ENCODE peak calls at places on chromosomes 11 and 22, in ten cellular contexts. P is A549, I is breast epithelium, A is IMR-90, E is ovary, O is uterus, U is tibial nerve, J is HepG2, L is lower leg skin, H is testis. S is an unnamed sample.

GRCh38 chr11:45485070-45485716 is 180.2 kb downstream of the CHST1 start:
- DNase-seq in J (peak; percentile 7), O (no peak), L (no peak), H (no peak), P (no peak), E (no peak), U (no peak), I (no peak), A (no peak), S (no peak)

GRCh38 chr22:17537155-17537554 is 26.1 kb upstream of the SLC25A18 start:
- DNase-seq in U (no peak), P (no peak), J (no peak), O (no peak), L (no peak), I (no peak), H (no peak), A (no peak), E (no peak), S (no peak)

GRCh38 chr11:2300290-2300935 is 1.3 kb downstream of the C11orf21 start:
- DNase-seq in A (no peak), I (peak; percentile 16), E (no peak), L (peak; percentile 13), H (peak; percentile 12), O (no peak), P (no peak), J (no peak), U (no peak), S (peak; percentile 32)

GRCh38 chr11:74470526-74470925 is 3.2 kb upstream of the KCNE3 start:
- DNase-seq in J (no peak), E (peak; percentile 37), I (no peak), L (no peak), H (no peak), U (no peak), O (no peak), P (no peak), A (no peak), S (no peak)

GRCh38 chr11:13297917-13298356 is 20.3 kb downstream of the BMAL1 start:
- DNase-seq in J (peak; percentile 30), I (no peak), A (no peak), E (no peak), L (no peak), H (no peak), P (no peak), U (no peak), O (no peak), S (no peak)

GRCh38 chr11:73034777-73035176 is 107.3 kb downstream of the FCHSD2 start:
- DNase-seq in P (no peak), L (no peak), A (no peak), J (no peak), U (no peak), I (no peak), O (no peak), H (no peak), E (no peak), S (no peak)

GRCh38 chr22:45127866-45128265 is 35.9 kb upstream of the NUP50 start:
- DNase-seq in I (no peak), J (no peak), U (no peak), H (no peak), P (no peak), O (no peak), E (no peak), L (no peak), A (peak; percentile 75), S (no peak)

GRCh38 chr11:128814856-128815705 is 52.0 kb downstream of the KCNJ1 start:
- DNase-seq in A (peak; percentile 86), U (peak; percentile 51), L (peak; percentile 51), E (peak; percentile 34), O (peak; percentile 68), J (no peak), I (peak; percentile 63), P (no peak), H (peak; percentile 53), S (no peak)

GRCh38 chr11:61153593-61154090 is 7.6 kb downstream of the VPS37C start:
- DNase-seq in H (no peak), L (no peak), A (no peak), O (no peak), P (no peak), J (no peak), E (no peak), I (no peak), U (no peak), S (no peak)

GRCh38 chr11:73406131-73406530 is 29.9 kb downstream of the RELT start:
- DNase-seq in I (no peak), L (no peak), A (no peak), J (no peak), U (no peak), H (no peak), P (no peak), O (no peak), E (no peak), S (no peak)

GRCh38 chr11:106601637-106602297 is 416.5 kb downstream of the GUCY1A2 start:
- DNase-seq in O (no peak), U (no peak), E (no peak), I (no peak), A (no peak), J (no peak), P (no peak), H (no peak), L (no peak), S (no peak)

GRCh38 chr11:14904745-14905103 is 12.7 kb upstream of the CYP2R1 start:
- DNase-seq in A (peak; percentile 25), J (no peak), H (peak; percentile 90), U (peak; percentile 57), O (peak; percentile 42), I (no peak), E (peak; percentile 75), L (peak; percentile 67), P (peak; percentile 64), S (peak; percentile 88)

GRCh38 chr22:36940676-36941075 is 27.2 kb downstream of the CSF2RB start:
- DNase-seq in A (no peak), O (no peak), I (no peak), H (no peak), U (no peak), E (no peak), L (no peak), P (no peak), J (no peak), S (peak; percentile 28)
- TF ChIP-seq POLR2A in A (no peak), O (no peak), I (no peak), H (no peak), U (no peak), E (no peak), L (no peak), P (no peak), J (no peak), S (no peak)

DNA sequence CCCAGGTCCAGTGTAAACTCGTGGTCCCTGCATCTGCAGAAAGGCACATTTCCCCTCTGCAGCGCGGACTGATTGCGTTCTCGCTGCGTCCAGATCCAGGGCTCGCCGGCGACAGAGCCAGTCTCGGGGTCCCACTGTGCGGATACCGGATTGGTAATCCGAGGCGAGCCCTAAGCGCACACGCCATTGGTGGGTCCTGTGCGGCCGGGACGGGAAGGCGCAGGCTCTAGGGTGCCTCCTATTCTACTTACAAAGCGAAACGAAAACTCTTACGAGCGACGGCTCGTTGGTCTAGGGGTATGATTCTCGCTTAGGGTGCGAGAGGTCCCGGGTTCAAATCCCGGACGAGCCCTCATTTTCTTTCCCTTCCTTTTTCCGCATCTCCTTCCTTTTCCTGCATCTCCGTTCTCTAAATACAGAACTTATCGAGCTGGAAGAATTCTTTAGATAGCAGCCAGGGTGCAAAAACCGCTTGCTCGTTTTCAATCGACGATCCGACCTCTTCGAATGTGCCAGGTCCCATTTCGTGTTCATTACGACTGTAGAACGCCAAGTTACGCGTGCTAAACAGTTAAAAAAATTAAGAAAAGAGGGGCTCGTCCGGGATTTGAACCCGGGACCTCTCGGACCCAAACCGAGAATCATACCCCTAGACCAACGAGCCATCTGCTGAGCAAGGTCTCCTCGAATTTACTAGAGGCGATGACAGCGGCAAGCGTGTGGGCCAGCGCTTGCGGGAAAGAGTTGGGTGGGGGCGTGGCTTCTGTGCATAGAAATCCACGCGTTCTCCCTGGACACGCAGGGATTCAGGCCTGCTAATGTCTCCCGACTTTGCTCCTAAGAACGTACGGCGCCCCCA is 29.2 kb upstream of the WNT11 start:
- DNase-seq in O (peak; percentile 93), I (peak; percentile 89), E (peak; percentile 93), U (peak; percentile 88), H (peak; percentile 94), A (peak; percentile 91), P (peak; percentile 92), L (peak; percentile 92), J (peak; percentile 86), S (peak; percentile 91)
- TF ChIP-seq POLR2A in O (peak; percentile 55), I (no peak), E (peak; percentile 54), U (peak; percentile 37), H (no peak), A (peak; percentile 50), P (peak; percentile 58), L (no peak), J (peak; percentile 63), S (no peak)

DNA sequence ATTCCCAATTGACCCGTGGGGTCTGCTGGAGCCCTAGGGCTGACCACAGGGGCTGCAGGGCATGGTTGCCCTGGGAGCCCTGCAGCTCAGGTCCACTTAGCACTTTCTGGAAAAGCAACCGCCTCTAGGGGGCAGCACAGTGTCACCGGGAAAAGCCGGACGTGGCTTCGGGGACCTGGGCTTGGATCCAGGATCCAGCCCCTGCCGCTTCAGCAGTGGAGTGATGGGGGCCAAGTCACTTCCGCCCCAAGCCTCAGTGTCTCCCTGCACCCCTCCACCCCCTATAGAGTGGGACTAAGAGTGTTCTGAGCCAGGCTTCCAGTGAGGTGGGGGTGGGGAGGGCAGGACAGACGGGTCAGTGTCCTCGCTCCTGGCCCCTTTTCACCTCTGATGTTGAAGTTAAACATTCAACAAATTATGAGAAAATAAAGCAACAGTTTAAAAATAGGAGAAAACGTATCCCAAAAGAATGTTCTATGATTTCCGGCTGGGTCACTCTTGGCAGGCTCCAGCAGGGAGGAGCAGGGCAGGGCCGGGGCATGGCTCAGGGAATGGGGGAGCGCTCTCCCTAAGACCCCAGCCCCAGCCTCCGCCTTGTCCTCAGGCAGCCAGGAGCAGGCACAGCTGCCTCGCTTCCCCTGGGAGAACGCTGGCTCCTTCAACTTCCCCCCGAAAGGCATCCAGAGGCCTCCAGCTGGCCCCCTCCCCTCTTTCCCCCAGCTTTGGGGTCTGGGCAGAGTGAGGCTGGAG is 96.5 kb upstream of the FGF3 start:
- DNase-seq in J (peak; percentile 41), I (peak; percentile 88), U (peak; percentile 59), P (peak; percentile 75), O (peak; percentile 85), E (peak; percentile 91), H (peak; percentile 89), A (peak; percentile 76), L (peak; percentile 57), S (peak; percentile 82)
- TF ChIP-seq POLR2A in J (no peak), I (no peak), U (no peak), P (no peak), O (no peak), E (no peak), H (no peak), A (no peak), L (no peak), S (no peak)

DNA sequence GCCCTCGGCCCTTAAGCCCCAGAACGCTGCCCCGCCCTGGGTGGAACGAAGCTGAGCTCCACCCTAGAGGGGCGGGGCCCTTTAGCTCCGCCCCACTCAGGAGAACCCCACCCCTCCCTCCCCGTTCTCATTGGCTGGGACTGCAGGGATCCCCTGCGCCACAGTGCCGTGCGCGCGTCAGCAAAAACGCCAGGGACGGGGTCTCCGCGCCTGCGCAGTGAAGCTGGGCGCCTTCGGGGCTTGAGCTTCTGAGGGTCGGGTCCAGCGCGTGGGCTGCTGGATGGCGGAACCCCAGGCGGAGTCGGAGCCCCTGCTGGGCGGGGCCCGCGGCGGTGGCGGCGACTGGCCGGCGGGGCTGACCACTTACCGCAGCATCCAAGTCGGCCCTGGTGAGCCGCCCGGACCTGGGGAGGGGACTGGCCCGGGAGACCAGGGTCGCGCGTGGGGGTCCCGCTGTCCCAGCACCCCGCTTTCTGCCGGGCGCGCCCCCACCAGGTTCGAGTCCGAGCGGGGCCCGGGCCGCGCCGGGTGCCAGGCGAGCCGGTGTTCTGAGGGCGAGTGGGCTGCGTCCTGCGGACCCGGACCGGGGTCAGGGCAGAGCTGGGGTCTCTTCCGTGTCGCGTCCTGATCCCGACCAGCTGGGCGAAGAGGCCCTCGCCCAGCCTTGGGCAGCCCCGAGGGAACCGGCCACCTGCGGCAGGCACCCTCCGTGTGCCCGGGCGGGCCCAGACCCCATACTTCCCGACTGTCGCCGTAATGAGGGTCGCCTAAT is at the start of gene TPCN2:
- DNase-seq in U (peak; percentile 79), H (peak; percentile 95), P (peak; percentile 95), O (peak; percentile 93), E (peak; percentile 96), A (peak; percentile 96), I (peak; percentile 85), J (peak; percentile 91), L (peak; percentile 88), S (peak; percentile 95)
- TF ChIP-seq POLR2A in U (peak; percentile 93), H (peak; percentile 11), P (peak; percentile 87), O (peak; percentile 96), E (peak; percentile 91), A (peak; percentile 80), I (no peak), J (peak; percentile 65), L (no peak), S (peak; percentile 63)